ENCODE peak calls at places on chromosome 4, in nine cellular contexts. U, E, T, J, I, F, B, G and A are unnamed samples.

GRCh38 chr4:184287697-184288255 is 70.1 kb upstream of the ENPP6 start:
- DNase-seq in T (peak; percentile 21), J (peak; percentile 73), U (peak; percentile 72), B (peak; percentile 68), G (peak; percentile 62), F (peak; percentile 23), I (no peak), E (peak; percentile 76), A (no peak)

GRCh38 chr4:78242071-78242470 is 184.9 kb downstream of the FRAS1 start:
- DNase-seq in G (no peak), J (peak; percentile 30), B (no peak), F (no peak), T (no peak), E (no peak), I (no peak), U (no peak), A (peak; percentile 37)

GRCh38 chr4:77179512-77179911 is 22.5 kb downstream of the CCNG2 start:
- DNase-seq in T (no peak), J (no peak), E (no peak), I (no peak), B (no peak), F (no peak), U (no peak), G (no peak), A (no peak)

GRCh38 chr4:2869659-2870058 is 26.0 kb downstream of the ADD1 start:
- DNase-seq in F (no peak), G (no peak), T (no peak), U (no peak), J (no peak), I (no peak), B (no peak), E (no peak), A (no peak)

GRCh38 chr4:19678763-19679162 is 572.9 kb upstream of the SLIT2 start:
- DNase-seq in G (no peak), E (peak; percentile 64), B (peak; percentile 95), J (peak; percentile 4), I (no peak), U (no peak), T (peak; percentile 77), F (no peak), A (peak; percentile 37)

GRCh38 chr4:106707776-106708603 is 328.1 kb downstream of the DKK2 start:
- DNase-seq in G (no peak), B (no peak), U (no peak), E (peak; percentile 22), T (no peak), J (no peak), F (no peak), I (no peak), A (no peak)

GRCh38 chr4:94558392-94558920 is 106.7 kb downstream of the PDLIM5 start:
- DNase-seq in G (no peak), E (no peak), U (no peak), I (no peak), J (peak; percentile 84), B (peak; percentile 6), T (no peak), F (no peak), A (no peak)

GRCh38 chr4:142265536-142265935 is 580.6 kb downstream of the INPP4B start:
- DNase-seq in E (peak; percentile 60), B (peak; percentile 75), F (no peak), T (no peak), J (peak; percentile 93), U (no peak), I (no peak), G (peak; percentile 10), A (no peak)

GRCh38 chr4:108140328-108140727 is 28.4 kb downstream of the LEF1 start:
- DNase-seq in U (no peak), G (no peak), F (no peak), E (no peak), B (no peak), J (no peak), T (no peak), I (no peak), A (no peak)

GRCh38 chr4:108135549-108136209 is 33.1 kb downstream of the LEF1 start:
- DNase-seq in G (peak; percentile 27), B (no peak), E (no peak), U (no peak), F (peak; percentile 78), J (no peak), T (no peak), I (peak; percentile 61), A (no peak)

GRCh38 chr4:108141213-108142045 is 27.3 kb downstream of the LEF1 start:
- DNase-seq in J (no peak), T (no peak), E (no peak), U (no peak), I (no peak), B (no peak), F (no peak), G (peak; percentile 47), A (no peak)

GRCh38 chr4:108142870-108143269 is 25.9 kb downstream of the LEF1 start:
- DNase-seq in I (no peak), G (no peak), B (no peak), E (no peak), J (no peak), T (no peak), U (no peak), F (no peak), A (no peak)

DNA sequence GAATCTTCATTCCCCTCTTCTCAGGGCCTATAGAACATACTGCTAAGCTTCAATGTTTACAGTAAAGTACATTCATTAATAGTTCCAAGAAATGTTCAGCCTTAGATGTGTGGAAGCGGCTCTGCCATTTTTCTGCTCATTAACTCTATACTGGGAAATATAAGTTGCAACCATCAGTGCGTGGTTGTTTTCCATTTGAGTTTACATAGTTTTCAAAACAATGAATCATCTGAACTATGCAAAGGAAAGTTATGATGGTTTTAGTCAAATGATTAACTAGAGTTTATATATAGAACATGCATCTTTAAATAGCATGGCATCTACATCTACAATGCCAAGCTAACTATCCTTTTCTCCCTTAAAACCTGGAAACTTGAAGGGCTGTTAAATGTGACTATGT is 29.6 kb downstream of the LEF1 start:
- DNase-seq in F (no peak), E (no peak), B (no peak), U (no peak), T (no peak), I (no peak), G (no peak), J (no peak), A (no peak)
- H3K4me3 ChIP-seq in F (no peak overlapping the region), E (no peak overlapping the region), B (no peak overlapping the region), U (no peak overlapping the region), T (no peak overlapping the region), I (no peak overlapping the region), G (no peak overlapping the region), J (no peak overlapping the region), A (no peak overlapping the region)

GRCh38 chr4:87677731-87678130 is 27.7 kb downstream of the DMP1 start:
- DNase-seq in E (no peak), B (no peak), T (no peak), G (peak; percentile 35), U (no peak), F (no peak), J (no peak), I (no peak), A (no peak)

GRCh38 chr4:87680271-87680670 is 30.2 kb downstream of the DMP1 start:
- DNase-seq in B (no peak), U (no peak), G (no peak), I (peak; percentile 3), F (no peak), J (no peak), T (no peak), E (no peak), A (no peak)

GRCh38 chr4:87679449-87680169 is 29.5 kb downstream of the DMP1 start:
- DNase-seq in B (peak; percentile 58), U (peak; percentile 73), E (peak; percentile 82), F (peak; percentile 86), I (peak; percentile 75), T (peak; percentile 46), J (peak; percentile 53), G (peak; percentile 66), A (peak; percentile 48)
- H3K4me3 ChIP-seq in B (no peak overlapping the region), U (no peak overlapping the region), E (no peak overlapping the region), F (no peak overlapping the region), I (no peak overlapping the region), T (no peak overlapping the region), J (no peak overlapping the region), G (no peak overlapping the region), A (no peak overlapping the region)

GRCh38 chr4:138912714-138913340 is 102.8 kb upstream of the NOCT start:
- DNase-seq in U (no peak), F (no peak), J (no peak), G (no peak), I (no peak), B (no peak), T (no peak), E (peak; percentile 13), A (no peak)
- H3K4me3 ChIP-seq in U (no peak overlapping the region), F (no peak overlapping the region), J (no peak overlapping the region), G (no peak overlapping the region), I (no peak overlapping the region), B (no peak overlapping the region), T (no peak overlapping the region), E (no peak overlapping the region), A (no peak overlapping the region)

DNA sequence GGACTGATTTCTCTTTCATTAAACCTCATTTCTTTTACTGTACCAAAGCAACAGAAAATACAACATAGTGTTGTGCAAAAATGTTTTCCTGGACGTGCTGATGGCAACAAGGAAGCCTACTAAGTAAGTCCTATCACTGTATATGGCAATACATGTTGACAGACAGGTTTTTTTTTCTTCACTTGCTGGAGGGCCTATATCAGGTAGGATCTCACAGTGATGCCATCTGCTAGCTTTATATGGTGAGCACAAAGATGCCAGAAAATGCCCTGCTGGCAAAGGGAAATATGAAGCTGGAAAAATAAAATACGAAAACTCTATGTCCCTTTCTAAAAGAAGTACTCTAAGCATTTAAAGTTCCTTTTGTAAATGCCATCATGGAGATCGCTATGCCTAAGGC is 119.0 kb upstream of the PDLIM3 start:
- DNase-seq in I (no peak), J (peak; percentile 6), U (no peak), E (no peak), F (no peak), B (no peak), T (no peak), G (no peak), A (no peak)
- H3K4me3 ChIP-seq in I (no peak overlapping the region), J (no peak overlapping the region), U (no peak overlapping the region), E (no peak overlapping the region), F (no peak overlapping the region), B (no peak overlapping the region), T (no peak overlapping the region), G (no peak overlapping the region), A (no peak overlapping the region)

GRCh38 chr4:1408418-1408817 is 2.2 kb upstream of the NKX1-1 start:
- DNase-seq in I (no peak), U (no peak), B (no peak), T (no peak), F (no peak), G (no peak), E (no peak), J (no peak), A (no peak)
- H3K4me3 ChIP-seq in I (no peak overlapping the region), U (no peak overlapping the region), B (no peak overlapping the region), T (no peak overlapping the region), F (no peak overlapping the region), G (no peak overlapping the region), E (no peak overlapping the region), J (no peak overlapping the region), A (no peak overlapping the region)

GRCh38 chr4:165330071-165330470 is 2.6 kb downstream of the MSMO1 start:
- DNase-seq in I (no peak), J (no peak), F (no peak), B (no peak), G (no peak), T (no peak), E (no peak), U (no peak), A (no peak)
- H3K4me3 ChIP-seq in I (peak overlapping the region; percentile 77), J (no peak overlapping the region), F (peak overlapping the region; percentile 9), B (no peak overlapping the region), G (peak overlapping the region; percentile 91), T (no peak overlapping the region), E (peak overlapping the region; percentile 85), U (peak overlapping the region; percentile 38), A (peak overlapping the region; percentile 99)